ENCODE peak calls at places on chromosome 17, in ten cellular contexts. J is NB4, M is GM23338, R is AG10803, U is AG04449, D is fibroblast of lung, K is mammary epithelial cell, X is BE2C, B is lower lobe of right lung, Q is foreskin fibroblast. O is an unnamed sample.

GRCh38 chr17:21132428-21132827 is 5.7 kb downstream of the DHRS7B start:
- DNase-seq in J (peak), Q (no peak), K (no peak), X (no peak), D (no peak), U (no peak), M (no peak), B (peak), R (peak), O (no peak)

GRCh38 chr17:60525347-60525623 is 757 bp downstream of the APPBP2 start:
- DNase-seq in Q (no peak), M (peak), J (no peak), U (no peak), X (peak), R (no peak), B (no peak), K (no peak), D (peak), O (peak)

GRCh38 chr17:80720624-80721577 is 176.3 kb downstream of the RPTOR start:
- DNase-seq in X (no peak), J (no peak), D (peak), U (no peak), M (no peak), Q (no peak), B (no peak), R (peak), K (peak), O (peak)

GRCh38 chr17:47899643-47900042 is 3.6 kb downstream of the SP2 start:
- DNase-seq in D (no peak), R (no peak), U (no peak), M (no peak), X (no peak), K (no peak), J (no peak), B (no peak), Q (no peak), O (no peak)

GRCh38 chr17:79977711-79978544 is 57.7 kb downstream of the TBC1D16 start:
- DNase-seq in U (no peak), D (peak), Q (no peak), J (no peak), R (no peak), K (no peak), B (peak), X (no peak), M (no peak), O (no peak)

GRCh38 chr17:10735821-10736220 is 6.0 kb upstream of the TMEM220 start:
- DNase-seq in M (no peak), Q (no peak), B (no peak), R (no peak), U (no peak), X (no peak), K (no peak), D (no peak), J (no peak), O (no peak)

GRCh38 chr17:5819396-5819795 is 235.1 kb upstream of the NLRP1 start:
- DNase-seq in M (no peak), J (no peak), X (no peak), R (no peak), B (no peak), Q (no peak), D (peak), U (no peak), K (no peak), O (no peak)

GRCh38 chr17:60641810-60642220 is 35.8 kb upstream of the BCAS3 start:
- DNase-seq in B (no peak), M (peak), U (no peak), J (peak), D (peak), X (peak), R (peak), K (peak), Q (peak), O (peak)

GRCh38 chr17:48051706-48052486 is 3.7 kb downstream of the NFE2L1 start:
- DNase-seq in D (peak), J (peak), K (peak), R (peak), Q (peak), U (peak), X (peak), B (no peak), M (peak), O (peak)

GRCh38 chr17:72487731-72488325 is 367.0 kb downstream of the SOX9 start:
- DNase-seq in R (no peak), U (no peak), Q (no peak), X (no peak), M (no peak), B (no peak), J (no peak), K (no peak), D (no peak), O (no peak)

GRCh38 chr17:47315451-47316266 is 8.1 kb upstream of the EFCAB13 start:
- DNase-seq in R (peak), Q (peak), M (peak), X (peak), J (peak), B (no peak), U (peak), D (peak), K (peak), O (peak)

GRCh38 chr17:73307130-73307529 is 4.7 kb downstream of the CDC42EP4 start:
- DNase-seq in B (no peak), M (no peak), D (no peak), J (no peak), Q (no peak), K (no peak), U (no peak), X (no peak), R (no peak), O (no peak)

GRCh38 chr17:50283246-50283645 is 9.0 kb downstream of the TMEM92 start:
- DNase-seq in X (no peak), R (no peak), K (no peak), Q (no peak), J (peak), B (peak), M (no peak), U (no peak), D (no peak), O (peak)

GRCh38 chr17:41785876-41786226 is 660 bp downstream of the JUP start:
- DNase-seq in U (no peak), M (peak), Q (no peak), D (peak), X (no peak), R (no peak), J (peak), B (peak), K (peak), O (no peak)

GRCh38 chr17:49850772-49851386 is 3.0 kb upstream of the TAC4 start:
- DNase-seq in D (no peak), J (peak), K (no peak), B (no peak), R (peak), M (peak), X (no peak), Q (no peak), U (no peak), O (no peak)

GRCh38 chr17:33667052-33667509 is 374.0 kb upstream of the ASIC2 start:
- DNase-seq in J (peak), D (no peak), Q (no peak), M (no peak), B (no peak), K (no peak), R (no peak), U (no peak), X (no peak), O (no peak)

GRCh38 chr17:39926588-39927100 is 757 bp downstream of the ORMDL3 start:
- DNase-seq in J (peak), U (no peak), M (peak), X (no peak), Q (peak), K (peak), D (peak), R (peak), B (peak), O (peak)

DNA sequence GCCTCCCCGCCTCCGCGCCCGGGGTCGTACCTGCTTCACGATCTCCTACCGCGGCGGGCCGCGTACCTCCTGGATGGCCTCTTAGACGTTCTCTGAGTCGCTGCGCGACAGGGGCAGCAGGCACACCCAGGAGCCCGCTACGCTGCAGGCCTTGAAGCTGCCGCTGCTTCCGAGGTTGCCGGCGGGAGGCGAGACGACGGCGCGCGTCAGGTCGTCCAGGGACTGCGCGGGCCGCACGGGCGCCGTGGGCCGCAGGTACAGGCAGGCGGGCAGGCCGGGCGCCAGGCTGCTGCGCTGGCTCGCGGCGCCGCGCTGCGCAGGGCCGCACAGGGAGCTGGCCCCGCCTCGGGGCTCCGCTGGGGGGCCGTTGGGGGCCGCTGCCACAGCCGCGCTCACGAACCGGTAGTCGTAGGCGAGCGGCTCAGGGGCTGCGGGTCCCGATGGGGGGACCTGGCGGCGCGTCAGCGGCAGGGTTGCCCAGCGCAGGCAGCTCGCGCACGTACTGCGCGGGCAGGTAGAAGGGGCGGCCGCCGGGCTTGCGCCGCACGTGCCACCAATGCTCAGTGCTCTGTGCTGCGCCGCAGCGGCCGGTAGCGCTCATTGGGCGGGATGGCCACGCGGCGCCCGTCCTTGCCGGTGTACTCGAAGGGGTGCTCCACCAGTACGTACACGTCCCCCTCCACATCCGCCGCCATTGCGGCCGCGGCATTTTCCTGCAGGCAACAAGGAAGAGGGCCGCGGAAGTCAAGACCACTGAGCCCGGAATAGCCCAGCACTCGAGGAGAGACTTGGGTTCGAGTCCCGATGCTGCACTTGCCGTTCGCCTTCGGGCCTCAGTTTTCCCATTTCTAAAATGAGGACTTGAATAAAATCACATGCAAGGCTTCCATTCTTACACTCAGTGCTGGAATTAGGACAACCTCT is 116.5 kb upstream of the SMURF2 start:
- DNase-seq in B (peak), Q (no peak), J (no peak), X (peak), D (peak), K (no peak), R (no peak), M (peak), U (no peak), O (no peak)
- H3K4me3 ChIP-seq in B (peak), Q (peak), J (no peak), X (peak), D (peak), K (no peak), R (peak), M (peak), U (peak), O (no peak)

GRCh38 chr17:16083223-16083622 is 83.6 kb downstream of the TTC19 start:
- DNase-seq in Q (no peak), J (no peak), K (no peak), X (no peak), B (no peak), R (no peak), M (no peak), D (no peak), U (no peak), O (no peak)

GRCh38 chr17:16086957-16087356 is 87.3 kb downstream of the TTC19 start:
- DNase-seq in U (no peak), J (no peak), D (no peak), Q (no peak), R (no peak), K (no peak), M (no peak), X (no peak), B (no peak), O (no peak)

GRCh38 chr17:16085066-16085699 is 85.6 kb downstream of the TTC19 start:
- DNase-seq in U (peak), Q (peak), B (no peak), J (no peak), R (peak), D (peak), X (no peak), M (no peak), K (peak), O (peak)

GRCh38 chr17:16080366-16080765 is 80.7 kb downstream of the TTC19 start:
- DNase-seq in J (no peak), D (peak), B (no peak), Q (no peak), K (no peak), M (no peak), R (no peak), U (no peak), X (no peak), O (peak)

GRCh38 chr17:16081507-16082087 is 82.0 kb downstream of the TTC19 start:
- DNase-seq in U (no peak), J (no peak), R (no peak), D (no peak), M (no peak), B (no peak), K (no peak), Q (no peak), X (no peak), O (no peak)
- TF ChIP-seq CTCF in U (no peak), J (no peak), R (no peak), D (no peak), M (no peak), B (no peak), K (no peak), Q (no peak), X (no peak), O (no peak)

GRCh38 chr17:12644623-12645022 is 21.1 kb upstream of the MYOCD start:
- DNase-seq in K (no peak), M (peak), D (no peak), X (no peak), U (no peak), J (no peak), Q (no peak), B (no peak), R (no peak), O (no peak)
- H3K4me3 ChIP-seq in K (no peak), M (no peak), D (no peak), X (no peak), U (no peak), J (no peak), Q (no peak), B (no peak), R (no peak), O (no peak)

GRCh38 chr17:77528516-77529327 is 388.0 kb downstream of the SEC14L1 start:
- DNase-seq in Q (no peak), U (no peak), M (peak), J (no peak), X (peak), R (no peak), B (no peak), K (no peak), D (no peak), O (no peak)
- TF ChIP-seq CTCF in Q (no peak), U (no peak), M (peak), J (no peak), X (peak), R (no peak), B (no peak), K (no peak), D (no peak), O (no peak)

DNA sequence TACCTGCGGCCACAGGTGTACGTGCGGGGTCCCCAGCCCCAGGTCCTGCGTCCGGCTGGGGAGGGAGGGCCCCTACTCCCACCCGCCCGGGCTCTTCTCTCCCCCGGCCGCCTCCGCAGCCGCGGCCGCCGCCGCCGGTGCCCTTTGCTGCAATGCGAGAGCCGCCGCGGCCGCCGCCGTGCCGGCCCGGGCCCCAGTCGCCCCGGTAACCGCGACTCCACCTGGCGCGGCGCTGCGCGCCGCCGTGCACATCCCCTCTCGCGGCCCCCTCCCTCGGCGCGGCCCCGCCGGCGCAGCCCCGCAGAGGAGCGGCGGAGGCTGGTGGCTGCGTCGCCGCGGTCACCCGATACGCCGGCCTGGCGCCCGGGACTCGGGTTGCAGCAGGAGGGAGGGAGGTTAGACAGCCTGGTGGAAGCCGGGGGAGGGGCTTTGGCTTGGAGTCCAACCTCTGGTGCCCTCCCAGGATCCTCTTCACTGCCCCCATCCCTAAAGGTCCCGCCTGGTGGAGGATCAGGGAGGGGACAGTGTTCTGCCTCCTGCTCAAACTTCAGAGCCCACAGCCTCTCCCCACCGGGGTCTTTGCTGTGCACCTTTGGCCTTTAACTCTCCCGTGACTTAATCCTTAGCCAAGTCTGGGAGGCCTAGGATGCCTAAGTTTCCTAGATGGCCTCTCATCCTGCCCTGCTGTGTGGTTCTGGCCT is 32.9 kb downstream of the SRCIN1 start:
- DNase-seq in K (no peak), J (peak), B (no peak), D (no peak), M (peak), Q (no peak), U (no peak), X (peak), R (no peak), O (no peak)
- H3K4me3 ChIP-seq in K (no peak), J (no peak), B (peak), D (no peak), M (peak), Q (no peak), U (no peak), X (peak), R (no peak), O (no peak)

GRCh38 chr17:11981862-11982261 is 15.4 kb downstream of the ZNF18 start:
- DNase-seq in M (peak), J (no peak), U (no peak), D (no peak), Q (no peak), X (no peak), R (no peak), B (no peak), K (no peak), O (no peak)

GRCh38 chr17:11979795-11980194 is 17.5 kb downstream of the ZNF18 start:
- DNase-seq in U (no peak), K (no peak), D (no peak), J (no peak), Q (no peak), X (no peak), R (no peak), M (no peak), B (no peak), O (no peak)

GRCh38 chr17:11986179-11986938 is 10.9 kb downstream of the ZNF18 start:
- DNase-seq in M (no peak), J (no peak), R (peak), U (no peak), D (peak), X (no peak), K (no peak), Q (no peak), B (no peak), O (peak)

GRCh38 chr17:11980813-11981212 is 16.5 kb downstream of the ZNF18 start:
- DNase-seq in M (peak), X (no peak), B (no peak), J (peak), Q (no peak), K (no peak), R (no peak), U (no peak), D (no peak), O (peak)
- TF ChIP-seq CTCF in M (peak), X (peak), B (no peak), J (peak), Q (no peak), K (peak), R (peak), U (peak), D (peak), O (peak)

GRCh38 chr17:3848229-3848628 is 2.2 kb upstream of the NCBP3 start:
- DNase-seq in M (no peak), D (no peak), B (no peak), J (peak), U (no peak), X (no peak), R (no peak), K (no peak), Q (no peak), O (no peak)
- H3K4me3 ChIP-seq in M (no peak), D (no peak), B (no peak), J (no peak), U (no peak), X (no peak), R (no peak), K (no peak), Q (no peak), O (no peak)

GRCh38 chr17:43784628-43785101 is 4.4 kb downstream of the CFAP97D1 start:
- DNase-seq in J (no peak), U (peak), Q (peak), M (no peak), K (peak), R (peak), B (no peak), D (peak), X (no peak), O (peak)

GRCh38 chr17:43789482-43789881 is 9.2 kb downstream of the CFAP97D1 start:
- DNase-seq in D (no peak), M (no peak), J (no peak), Q (no peak), K (no peak), R (no peak), U (no peak), X (no peak), B (no peak), O (no peak)

GRCh38 chr17:43787728-43788127 is 7.5 kb downstream of the CFAP97D1 start:
- DNase-seq in J (no peak), M (no peak), U (no peak), X (no peak), R (no peak), Q (no peak), K (no peak), D (no peak), B (no peak), O (no peak)

GRCh38 chr17:43791589-43791988 is 11.4 kb downstream of the CFAP97D1 start:
- DNase-seq in Q (peak), X (no peak), J (peak), M (peak), D (peak), K (peak), B (no peak), U (no peak), R (peak), O (peak)

GRCh38 chr17:43790311-43790940 is 10.2 kb downstream of the CFAP97D1 start:
- DNase-seq in K (peak), X (no peak), J (no peak), M (peak), Q (no peak), R (no peak), U (no peak), D (no peak), B (no peak), O (no peak)
- TF ChIP-seq CTCF in K (peak), X (no peak), J (no peak), M (peak), Q (no peak), R (no peak), U (peak), D (peak), B (no peak), O (peak)

DNA sequence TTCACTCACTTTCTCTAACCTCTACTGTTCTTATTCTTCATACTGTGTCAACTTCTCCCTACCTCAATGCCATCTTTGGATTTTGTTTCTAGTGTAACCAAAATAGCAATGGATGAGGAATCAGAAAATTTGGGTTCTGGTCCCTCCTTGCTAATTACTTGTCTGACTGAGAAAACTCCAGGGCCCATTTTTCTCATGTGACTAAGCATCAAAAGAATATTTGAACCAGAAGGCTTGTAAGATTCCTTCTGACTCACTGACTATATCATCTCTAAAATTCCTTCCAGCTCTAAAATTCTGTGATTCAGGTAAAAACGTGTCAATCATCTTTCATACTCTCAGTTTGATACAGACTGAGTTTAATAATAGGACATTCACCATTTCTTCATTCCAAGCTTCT is 57.9 kb downstream of the BRIP1 start:
- DNase-seq in M (no peak), B (no peak), J (no peak), U (peak), K (peak), X (no peak), R (peak), D (peak), Q (peak), O (peak)
- H3K4me3 ChIP-seq in M (no peak), B (no peak), J (no peak), U (no peak), K (no peak), X (no peak), R (no peak), D (no peak), Q (no peak), O (no peak)

O was measured in fibroblast of the aortic adventitia.